ENCODE peak calls at places on chromosome 14, in six cellular contexts. One of them, this sample, is unnamed.

GRCh38 chr14:53840444-53840843 is 116.2 kb downstream of the BMP4 start:
- DNase-seq in activated CD8-positive, alpha-beta memory T cell treated with anti-CD3 and anti-CD28 coated beads for 1 hour: no peak
- DNase-seq in activated gamma-delta T cell treated with Interleukin-2 at 50 U/mL for 16 hours: no peak
- DNase-seq in activated CD4-positive, CD25-positive, alpha-beta regulatory T cell: no peak
- DNase-seq in T-helper 2 cell: no peak
- DNase-seq in CD4-positive, alpha-beta memory T cell: no peak
- DNase-seq in this sample: no peak

GRCh38 chr14:53128706-53129105 is 24.4 kb downstream of the DDHD1 start:
- DNase-seq in activated gamma-delta T cell treated with Interleukin-2 at 50 U/mL for 16 hours: no peak
- DNase-seq in activated CD4-positive, CD25-positive, alpha-beta regulatory T cell: no peak
- DNase-seq in T-helper 2 cell: no peak
- DNase-seq in CD4-positive, alpha-beta memory T cell: no peak
- DNase-seq in activated CD8-positive, alpha-beta memory T cell treated with anti-CD3 and anti-CD28 coated beads for 1 hour: no peak
- DNase-seq in this sample: no peak

GRCh38 chr14:23206422-23207145 is 23.1 kb upstream of the SLC7A8 start:
- DNase-seq in activated CD8-positive, alpha-beta memory T cell treated with anti-CD3 and anti-CD28 coated beads for 1 hour: no peak
- DNase-seq in activated gamma-delta T cell treated with Interleukin-2 at 50 U/mL for 16 hours: no peak
- DNase-seq in activated CD4-positive, CD25-positive, alpha-beta regulatory T cell: no peak
- DNase-seq in CD4-positive, alpha-beta memory T cell: no peak
- DNase-seq in T-helper 2 cell: no peak
- DNase-seq in this sample: no peak

GRCh38 chr14:21748869-21749303 is 75.3 kb upstream of the OR4E1 start:
- DNase-seq in T-helper 2 cell: peak
- DNase-seq in activated CD4-positive, CD25-positive, alpha-beta regulatory T cell: peak
- DNase-seq in activated CD8-positive, alpha-beta memory T cell treated with anti-CD3 and anti-CD28 coated beads for 1 hour: no peak
- DNase-seq in CD4-positive, alpha-beta memory T cell: peak
- DNase-seq in activated gamma-delta T cell treated with Interleukin-2 at 50 U/mL for 16 hours: peak
- DNase-seq in this sample: no peak

GRCh38 chr14:77003960-77004710 is 24.4 kb downstream of the IRF2BPL start:
- DNase-seq in activated CD4-positive, CD25-positive, alpha-beta regulatory T cell: no peak
- DNase-seq in activated gamma-delta T cell treated with Interleukin-2 at 50 U/mL for 16 hours: no peak
- DNase-seq in CD4-positive, alpha-beta memory T cell: no peak
- DNase-seq in T-helper 2 cell: no peak
- DNase-seq in activated CD8-positive, alpha-beta memory T cell treated with anti-CD3 and anti-CD28 coated beads for 1 hour: no peak
- DNase-seq in this sample: no peak

GRCh38 chr14:60164404-60164716 is 838 bp downstream of the DHRS7 start:
- DNase-seq in activated gamma-delta T cell treated with Interleukin-2 at 50 U/mL for 16 hours: no peak
- DNase-seq in T-helper 2 cell: no peak
- DNase-seq in activated CD4-positive, CD25-positive, alpha-beta regulatory T cell: no peak
- DNase-seq in CD4-positive, alpha-beta memory T cell: no peak
- DNase-seq in activated CD8-positive, alpha-beta memory T cell treated with anti-CD3 and anti-CD28 coated beads for 1 hour: no peak
- DNase-seq in this sample: no peak

GRCh38 chr14:52131640-52132320 is 62.9 kb upstream of the NID2 start:
- DNase-seq in CD4-positive, alpha-beta memory T cell: no peak
- DNase-seq in activated CD4-positive, CD25-positive, alpha-beta regulatory T cell: no peak
- DNase-seq in activated gamma-delta T cell treated with Interleukin-2 at 50 U/mL for 16 hours: peak
- DNase-seq in activated CD8-positive, alpha-beta memory T cell treated with anti-CD3 and anti-CD28 coated beads for 1 hour: no peak
- DNase-seq in T-helper 2 cell: peak
- DNase-seq in this sample: peak

GRCh38 chr14:91582761-91583160 is 72.7 kb upstream of the PPP4R3A start:
- DNase-seq in CD4-positive, alpha-beta memory T cell: no peak
- DNase-seq in activated CD4-positive, CD25-positive, alpha-beta regulatory T cell: no peak
- DNase-seq in activated gamma-delta T cell treated with Interleukin-2 at 50 U/mL for 16 hours: no peak
- DNase-seq in activated CD8-positive, alpha-beta memory T cell treated with anti-CD3 and anti-CD28 coated beads for 1 hour: no peak
- DNase-seq in T-helper 2 cell: no peak
- DNase-seq in this sample: no peak

GRCh38 chr14:49249022-49249421 is 337.2 kb downstream of the RPS29 start:
- DNase-seq in CD4-positive, alpha-beta memory T cell: no peak
- DNase-seq in activated CD4-positive, CD25-positive, alpha-beta regulatory T cell: no peak
- DNase-seq in activated CD8-positive, alpha-beta memory T cell treated with anti-CD3 and anti-CD28 coated beads for 1 hour: no peak
- DNase-seq in activated gamma-delta T cell treated with Interleukin-2 at 50 U/mL for 16 hours: no peak
- DNase-seq in T-helper 2 cell: no peak
- DNase-seq in this sample: no peak

GRCh38 chr14:64569108-64570045 is 19.6 kb downstream of the PPP1R36 start:
- DNase-seq in CD4-positive, alpha-beta memory T cell: no peak
- DNase-seq in activated CD8-positive, alpha-beta memory T cell treated with anti-CD3 and anti-CD28 coated beads for 1 hour: no peak
- DNase-seq in activated gamma-delta T cell treated with Interleukin-2 at 50 U/mL for 16 hours: no peak
- DNase-seq in T-helper 2 cell: no peak
- DNase-seq in activated CD4-positive, CD25-positive, alpha-beta regulatory T cell: no peak
- DNase-seq in this sample: no peak